ENCODE peak calls at places on chromosome 16, in eight cellular contexts. A, T, W, K, H, M, S and E are unnamed samples. For H3K4me1, the result is how much of the 10 kb centered on the place peaks cover.

GRCh38 chr16:8753411-8754054 is 43.9 kb downstream of the TMEM186 start:
- DNase-seq in T (no peak), K (no peak), H (no peak), W (no peak), A (no peak), M (no peak), S (no peak), E (no peak)

GRCh38 chr16:87458424-87458915 is 34.4 kb downstream of the ZCCHC14 start:
- DNase-seq in S (peak), T (no peak), W (no peak), M (no peak), A (no peak), K (no peak), H (no peak), E (no peak)

GRCh38 chr16:3488801-3489200 is 6.5 kb downstream of the C16orf90 start:
- DNase-seq in W (no peak), S (no peak), T (no peak), M (no peak), A (no peak), K (no peak), H (no peak), E (no peak)

GRCh38 chr16:12062343-12063003 is 85.9 kb downstream of the SNX29 start:
- DNase-seq in A (peak), K (peak), W (peak), M (peak), T (no peak), H (peak), S (no peak), E (no peak)

GRCh38 chr16:67154578-67155304 is 3.9 kb upstream of the B3GNT9 start:
- DNase-seq in K (no peak), T (peak), W (no peak), M (no peak), A (no peak), H (no peak), S (no peak), E (no peak)

GRCh38 chr16:24054649-24055560 is 201.2 kb upstream of the CACNG3 start:
- DNase-seq in M (no peak), T (peak), S (no peak), H (no peak), W (no peak), K (no peak), A (peak), E (no peak)

GRCh38 chr16:49427771-49428170 is 54.2 kb downstream of the C16orf78 start:
- DNase-seq in S (no peak), T (no peak), K (no peak), H (no peak), W (no peak), A (no peak), M (no peak), E (no peak)

GRCh38 chr16:11411059-11411550 is 65.8 kb downstream of the RMI2 start:
- DNase-seq in H (no peak), K (no peak), M (no peak), T (no peak), A (no peak), W (no peak), S (peak), E (no peak)

GRCh38 chr16:84726670-84727467 is 27.1 kb downstream of the USP10 start:
- DNase-seq in K (peak), M (peak), A (no peak), T (no peak), H (no peak), W (no peak), S (no peak), E (no peak)
- H3K4me1 ChIP-seq in K (half or more), M (half or more), A (under half), T (under half), H (under half), W (under half), S (under half), E (under half)

GRCh38 chr16:17301593-17302135 is 169.1 kb downstream of the XYLT1 start:
- DNase-seq in M (no peak), W (no peak), K (no peak), T (no peak), A (no peak), H (no peak), S (no peak), E (no peak)
- H3K4me1 ChIP-seq in M (under half), W (under half), K (under half), T (under half), A (under half), H (under half), S (under half), E (under half)

DNA sequence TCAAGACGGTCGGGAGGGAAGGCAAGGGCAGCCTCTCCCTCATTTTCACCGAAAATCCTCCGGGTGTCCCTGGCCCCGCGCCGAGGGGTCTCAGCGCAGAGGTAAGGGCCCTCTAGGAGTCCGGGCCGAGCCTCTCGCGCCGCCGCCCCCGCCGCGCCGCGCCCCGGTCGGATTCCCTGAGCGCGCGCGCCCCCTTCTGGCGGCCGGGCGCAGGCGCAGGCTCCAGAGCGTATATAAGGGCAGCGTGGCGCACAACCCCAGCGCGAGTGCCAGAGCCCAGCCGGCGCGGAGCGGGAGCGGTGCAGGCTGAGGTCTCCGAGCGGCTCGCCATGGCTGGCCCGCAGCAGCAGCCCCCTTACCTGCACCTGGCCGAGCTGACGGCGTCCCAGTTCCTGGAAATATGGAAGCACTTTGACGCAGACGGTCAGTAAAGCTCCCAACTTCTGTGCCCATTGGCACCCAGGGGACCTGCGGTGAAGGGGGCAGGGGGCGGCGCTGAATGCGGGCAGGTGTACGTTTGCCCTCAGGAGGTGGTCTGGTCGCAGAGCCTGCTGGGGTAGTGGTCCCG is at the start of gene CALB2:
- DNase-seq in K (peak), M (no peak), W (peak), A (peak), T (peak), S (peak), H (no peak), E (peak)
- H3K4me1 ChIP-seq in K (under half), M (under half), W (under half), A (under half), T (under half), S (under half), H (under half), E (under half)

DNA sequence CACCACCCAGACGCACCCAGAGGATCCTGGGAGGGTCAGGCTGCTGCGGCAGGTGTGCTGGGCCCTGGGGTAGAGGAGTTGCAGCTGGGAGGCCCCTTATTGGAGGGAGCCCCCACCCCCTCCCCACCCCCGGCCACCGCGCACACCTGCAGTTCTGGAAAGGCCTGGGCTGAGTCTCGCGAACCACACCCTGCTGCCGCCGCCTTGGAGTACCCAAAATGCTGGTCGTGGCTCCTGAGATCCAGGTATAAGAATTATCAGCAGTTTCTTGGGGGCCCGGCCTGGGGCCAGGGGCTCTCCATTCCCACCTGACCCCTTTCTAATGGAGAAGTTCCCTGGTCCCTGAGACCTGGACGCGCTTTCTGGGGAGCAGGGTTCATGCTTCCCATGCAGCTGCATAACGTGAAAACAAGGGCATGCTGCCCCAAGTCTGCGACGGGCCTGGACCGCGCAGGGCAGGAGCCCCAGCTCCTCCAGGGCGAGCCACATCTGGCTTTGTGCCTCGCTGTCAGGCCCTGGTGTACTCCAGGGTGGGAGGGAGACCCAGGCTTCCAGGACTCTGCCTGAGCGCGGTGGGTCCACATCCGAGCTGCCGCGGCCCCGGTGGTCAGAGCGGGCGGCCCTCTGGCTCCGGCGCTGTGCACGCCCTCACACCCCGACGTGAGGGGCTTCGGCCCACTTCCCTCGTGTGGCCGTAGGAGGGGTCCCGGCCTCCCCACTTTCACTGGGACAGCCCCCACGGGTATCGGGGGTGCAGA is 7.3 kb upstream of the SNAI3 start:
- DNase-seq in H (no peak), A (no peak), M (no peak), T (no peak), K (no peak), W (no peak), S (no peak), E (no peak)
- H3K4me1 ChIP-seq in H (under half), A (under half), M (under half), T (under half), K (under half), W (under half), S (under half), E (half or more)

GRCh38 chr16:76246587-76246986 is 30.6 kb upstream of the CNTNAP4 start:
- DNase-seq in K (no peak), A (no peak), T (no peak), M (no peak), W (no peak), H (no peak), S (no peak), E (no peak)

GRCh38 chr16:76241735-76242134 is 35.5 kb upstream of the CNTNAP4 start:
- DNase-seq in H (no peak), T (no peak), K (no peak), S (no peak), M (no peak), A (no peak), W (no peak), E (no peak)

GRCh38 chr16:76243620-76244019 is 33.6 kb upstream of the CNTNAP4 start:
- DNase-seq in A (no peak), T (no peak), H (no peak), S (no peak), K (no peak), M (no peak), W (no peak), E (no peak)
- H3K4me1 ChIP-seq in A (under half), T (under half), H (under half), S (under half), K (under half), M (under half), W (under half), E (under half)

GRCh38 chr16:75107505-75107904 is 9.1 kb downstream of the LDHD start:
- DNase-seq in K (no peak), W (no peak), S (no peak), M (no peak), T (no peak), A (no peak), H (no peak), E (no peak)

GRCh38 chr16:75111514-75112280 is 4.9 kb downstream of the LDHD start:
- DNase-seq in M (peak), K (no peak), H (no peak), S (no peak), W (no peak), T (no peak), A (no peak), E (no peak)

GRCh38 chr16:75110637-75111513 is 5.7 kb downstream of the LDHD start:
- DNase-seq in W (peak), A (peak), H (peak), K (peak), T (peak), S (peak), M (peak), E (peak)

GRCh38 chr16:75108792-75109731 is 7.5 kb downstream of the LDHD start:
- DNase-seq in A (no peak), T (no peak), W (peak), S (peak), H (peak), K (peak), M (peak), E (peak)

GRCh38 chr16:75109732-75110243 is 6.8 kb downstream of the LDHD start:
- DNase-seq in H (no peak), M (no peak), W (no peak), T (no peak), A (no peak), S (no peak), K (peak), E (no peak)
- H3K4me1 ChIP-seq in H (half or more), M (half or more), W (under half), T (under half), A (under half), S (under half), K (half or more), E (under half)

GRCh38 chr16:1938316-1938715 is 4.7 kb downstream of the MSRB1 start:
- DNase-seq in A (no peak), H (no peak), T (no peak), K (no peak), W (no peak), S (no peak), M (peak), E (no peak)

GRCh38 chr16:1941162-1941923 is 1.7 kb downstream of the MSRB1 start:
- DNase-seq in H (no peak), M (no peak), S (no peak), A (peak), K (no peak), W (peak), T (peak), E (no peak)

GRCh38 chr16:1940273-1941161 is 2.5 kb downstream of the MSRB1 start:
- DNase-seq in H (no peak), K (no peak), M (no peak), A (no peak), T (no peak), W (no peak), S (no peak), E (no peak)

GRCh38 chr16:1936945-1937479 is 6.0 kb downstream of the MSRB1 start:
- DNase-seq in M (no peak), T (no peak), S (no peak), H (no peak), W (no peak), A (no peak), K (no peak), E (no peak)

DNA sequence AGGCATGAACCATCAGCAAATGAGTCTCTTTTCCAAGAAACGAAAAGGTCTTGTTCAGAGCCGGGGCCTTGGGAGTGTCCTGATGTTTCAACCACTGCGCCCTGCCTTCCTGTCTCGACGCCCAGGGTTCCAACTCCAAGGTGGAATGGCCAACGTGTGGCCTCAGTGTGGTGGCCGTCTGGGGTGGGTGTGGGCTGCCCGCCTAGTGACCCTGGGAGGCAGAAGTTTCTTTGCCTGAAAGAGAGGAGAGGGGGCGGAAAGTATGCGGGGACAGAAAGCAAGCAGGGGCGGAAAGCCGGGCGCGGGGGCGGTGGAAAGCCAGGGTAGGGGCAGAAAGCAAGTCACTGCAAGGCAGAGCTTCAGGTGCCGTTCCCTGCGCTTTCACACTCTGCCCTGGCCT is 4.1 kb downstream of the MSRB1 start:
- DNase-seq in S (no peak), H (no peak), K (no peak), W (no peak), T (no peak), M (no peak), A (no peak), E (no peak)
- H3K4me1 ChIP-seq in S (under half), H (under half), K (under half), W (under half), T (under half), M (half or more), A (under half), E (under half)

DNA sequence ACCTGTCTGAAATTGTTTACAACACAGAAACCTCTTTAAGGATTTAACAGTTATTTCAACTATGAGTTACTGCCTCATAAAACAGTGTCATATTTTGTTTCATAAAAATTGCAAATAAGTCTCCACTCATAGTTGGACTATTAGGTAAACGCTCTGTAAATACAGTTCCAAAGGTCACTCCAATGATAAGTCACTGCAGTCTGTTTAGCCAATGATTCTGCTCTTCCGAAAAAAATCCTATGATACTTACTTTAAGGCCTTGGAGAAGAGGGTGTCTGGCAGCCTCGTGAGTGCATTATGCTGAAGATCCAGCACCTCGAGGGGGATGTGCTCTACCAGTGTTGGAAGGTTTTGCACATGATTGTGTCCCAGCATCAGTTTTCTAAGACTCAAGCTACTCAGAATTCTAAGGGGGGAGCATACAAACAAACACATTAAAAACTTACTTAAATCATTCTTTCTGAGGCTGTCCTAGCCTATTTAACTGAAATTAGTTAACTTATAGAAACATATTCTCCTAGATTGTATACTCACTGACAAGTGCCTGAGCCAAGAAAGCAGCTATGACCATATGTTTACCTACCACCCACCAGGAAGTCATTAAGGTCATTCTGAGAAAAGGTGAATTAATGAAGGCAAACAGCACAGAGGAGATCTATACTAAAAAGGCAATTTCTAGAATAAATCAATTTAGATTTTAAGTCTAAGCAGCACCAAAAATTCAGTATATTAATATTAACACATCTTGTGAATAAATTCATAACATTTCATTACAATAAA is 41.1 kb downstream of the MARVELD3 start:
- DNase-seq in A (no peak), W (no peak), S (no peak), M (no peak), T (no peak), K (no peak), H (no peak), E (no peak)
- H3K4me1 ChIP-seq in A (under half), W (under half), S (under half), M (under half), T (under half), K (under half), H (under half), E (under half)

DNA sequence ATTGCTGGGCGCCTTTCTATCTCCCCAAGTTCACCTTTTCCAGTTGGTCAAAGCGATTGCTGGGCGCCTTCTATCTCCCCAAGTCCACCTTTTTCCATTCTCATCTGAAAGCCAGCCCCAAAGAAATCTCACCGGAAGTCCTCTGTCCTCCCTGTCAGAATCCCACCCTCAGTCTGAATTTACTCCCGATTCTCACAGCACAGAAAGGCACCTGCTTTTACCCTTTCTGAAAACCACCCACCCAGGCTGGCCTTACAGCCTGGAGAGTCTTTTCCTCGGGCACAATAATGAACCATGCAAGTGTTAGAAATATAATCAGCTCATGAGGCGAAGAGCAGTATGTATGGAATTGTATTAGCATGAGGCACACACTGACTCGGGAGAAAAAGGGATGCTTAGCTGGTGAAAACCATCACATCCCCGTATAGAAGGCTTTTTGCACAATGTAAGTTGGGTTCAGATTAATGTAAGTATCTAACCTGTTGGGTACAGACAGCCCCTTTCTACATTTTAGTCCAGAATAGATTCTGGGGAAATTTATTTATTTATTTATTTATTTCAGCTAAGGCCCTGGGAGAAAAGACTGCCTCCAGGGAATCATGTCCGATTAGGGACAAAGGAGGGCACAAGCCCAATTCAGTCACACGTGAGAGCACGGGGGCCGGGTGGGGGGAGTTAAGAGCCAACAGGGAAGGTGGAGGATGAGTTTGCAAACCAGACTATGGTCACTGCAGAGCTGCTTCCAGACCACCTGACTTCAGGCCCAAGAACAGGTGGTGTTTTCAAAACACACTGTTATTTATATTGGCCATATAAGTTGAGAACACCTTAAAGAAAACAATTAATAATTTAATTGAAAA is 1.4 kb upstream of the ZFHX3 start:
- DNase-seq in M (no peak), H (no peak), W (no peak), A (no peak), T (no peak), S (no peak), K (no peak), E (no peak)
- H3K4me1 ChIP-seq in M (half or more), H (under half), W (half or more), A (under half), T (half or more), S (half or more), K (half or more), E (under half)